ENCODE peak calls at places on chromosome 20, in seven cellular contexts. One of them, this sample, is unnamed.

GRCh38 chr20:437787-438486 is 24.4 kb downstream of the TBC1D20 start:
- DNase-seq in BJ: no peak
- DNase-seq in hepatocyte: no peak
- DNase-seq in foreskin fibroblast: no peak
- DNase-seq in ovary: no peak
- DNase-seq in fibroblast of lung: no peak
- DNase-seq in keratinocyte: no peak
- DNase-seq in this sample: no peak

GRCh38 chr20:39070484-39071231 is 108.5 kb downstream of the DHX35 start:
- DNase-seq in BJ: no peak
- DNase-seq in hepatocyte: no peak
- DNase-seq in foreskin fibroblast: peak
- DNase-seq in ovary: no peak
- DNase-seq in fibroblast of lung: peak
- DNase-seq in keratinocyte: peak
- DNase-seq in this sample: no peak

GRCh38 chr20:10671221-10671849 is 2.5 kb downstream of the JAG1 start:
- DNase-seq in BJ: peak
- DNase-seq in hepatocyte: peak
- DNase-seq in foreskin fibroblast: peak
- DNase-seq in ovary: peak
- DNase-seq in fibroblast of lung: peak
- DNase-seq in keratinocyte: peak
- DNase-seq in this sample: peak

GRCh38 chr20:39983655-39984054 is 705.4 kb downstream of the MAFB start:
- DNase-seq in BJ: no peak
- DNase-seq in hepatocyte: peak
- DNase-seq in foreskin fibroblast: no peak
- DNase-seq in ovary: no peak
- DNase-seq in fibroblast of lung: no peak
- DNase-seq in keratinocyte: no peak
- DNase-seq in this sample: no peak

GRCh38 chr20:8616792-8617191 is 452.1 kb upstream of the PLCB4 start:
- DNase-seq in BJ: peak
- DNase-seq in hepatocyte: no peak
- DNase-seq in foreskin fibroblast: peak
- DNase-seq in ovary: no peak
- DNase-seq in fibroblast of lung: peak
- DNase-seq in keratinocyte: no peak
- DNase-seq in this sample: no peak

GRCh38 chr20:47330933-47331708 is 25.4 kb downstream of the ZMYND8 start:
- DNase-seq in BJ: no peak
- DNase-seq in hepatocyte: peak
- DNase-seq in foreskin fibroblast: peak
- DNase-seq in ovary: no peak
- DNase-seq in fibroblast of lung: peak
- DNase-seq in keratinocyte: no peak
- DNase-seq in this sample: no peak

GRCh38 chr20:12156252-12156651 is 238.6 kb downstream of the BTBD3 start:
- DNase-seq in BJ: no peak
- DNase-seq in hepatocyte: no peak
- DNase-seq in foreskin fibroblast: no peak
- DNase-seq in ovary: no peak
- DNase-seq in fibroblast of lung: no peak
- DNase-seq in keratinocyte: no peak
- DNase-seq in this sample: no peak

GRCh38 chr20:17024513-17025105 is 202.2 kb upstream of the PCSK2 start:
- DNase-seq in BJ: peak
- DNase-seq in hepatocyte: peak
- DNase-seq in foreskin fibroblast: no peak
- DNase-seq in ovary: no peak
- DNase-seq in fibroblast of lung: no peak
- DNase-seq in keratinocyte: no peak
- DNase-seq in this sample: no peak

GRCh38 chr20:11338506-11339306 is 579.0 kb upstream of the BTBD3 start:
- DNase-seq in BJ: no peak
- DNase-seq in hepatocyte: peak
- DNase-seq in foreskin fibroblast: no peak
- DNase-seq in ovary: no peak
- DNase-seq in fibroblast of lung: no peak
- DNase-seq in keratinocyte: no peak
- DNase-seq in this sample: no peak

GRCh38 chr20:36086767-36087166 is 67.8 kb upstream of the EPB41L1 start:
- DNase-seq in BJ: no peak
- DNase-seq in hepatocyte: no peak
- DNase-seq in foreskin fibroblast: no peak
- DNase-seq in ovary: no peak
- DNase-seq in fibroblast of lung: no peak
- DNase-seq in keratinocyte: no peak
- DNase-seq in this sample: no peak

GRCh38 chr20:44728835-44729342 is 13.7 kb downstream of the CCN5 start:
- DNase-seq in BJ: peak
- DNase-seq in hepatocyte: peak
- DNase-seq in foreskin fibroblast: peak
- DNase-seq in ovary: peak
- DNase-seq in fibroblast of lung: peak
- DNase-seq in keratinocyte: peak
- DNase-seq in this sample: peak

GRCh38 chr20:17810847-17811604 is 111.3 kb downstream of the BANF2 start:
- DNase-seq in BJ: no peak
- DNase-seq in hepatocyte: no peak
- DNase-seq in foreskin fibroblast: no peak
- DNase-seq in ovary: no peak
- DNase-seq in fibroblast of lung: no peak
- DNase-seq in keratinocyte: no peak
- DNase-seq in this sample: peak

GRCh38 chr20:25315418-25316210 is 67.7 kb downstream of the PYGB start:
- DNase-seq in BJ: no peak
- DNase-seq in hepatocyte: no peak
- DNase-seq in foreskin fibroblast: no peak
- DNase-seq in ovary: no peak
- DNase-seq in fibroblast of lung: no peak
- DNase-seq in keratinocyte: no peak
- DNase-seq in this sample: peak

GRCh38 chr20:40160151-40160550 is 528.9 kb downstream of the MAFB start:
- DNase-seq in BJ: no peak
- DNase-seq in hepatocyte: peak
- DNase-seq in foreskin fibroblast: peak
- DNase-seq in ovary: no peak
- DNase-seq in fibroblast of lung: peak
- DNase-seq in keratinocyte: peak
- DNase-seq in this sample: peak

GRCh38 chr20:14219801-14220461 is 117.5 kb downstream of the FLRT3 start:
- DNase-seq in BJ: no peak
- DNase-seq in hepatocyte: peak
- DNase-seq in foreskin fibroblast: no peak
- DNase-seq in ovary: no peak
- DNase-seq in fibroblast of lung: no peak
- DNase-seq in keratinocyte: peak
- DNase-seq in this sample: no peak

GRCh38 chr20:6975326-6975725 is 207.8 kb downstream of the BMP2 start:
- DNase-seq in BJ: no peak
- DNase-seq in hepatocyte: no peak
- DNase-seq in foreskin fibroblast: no peak
- DNase-seq in ovary: no peak
- DNase-seq in fibroblast of lung: no peak
- DNase-seq in keratinocyte: no peak
- DNase-seq in this sample: no peak

GRCh38 chr20:58891076-58891685 is 38.7 kb downstream of the GNAS start:
- DNase-seq in BJ: no peak
- DNase-seq in hepatocyte: peak
- DNase-seq in foreskin fibroblast: peak
- DNase-seq in ovary: peak
- DNase-seq in fibroblast of lung: peak
- DNase-seq in keratinocyte: no peak
- DNase-seq in this sample: peak

GRCh38 chr20:46128310-46129151 is 10.4 kb downstream of the CD40 start:
- DNase-seq in BJ: no peak
- DNase-seq in hepatocyte: peak
- DNase-seq in foreskin fibroblast: no peak
- DNase-seq in ovary: no peak
- DNase-seq in fibroblast of lung: no peak
- DNase-seq in keratinocyte: no peak
- DNase-seq in this sample: no peak

GRCh38 chr20:60955687-60956086 is 296.4 kb upstream of the CDH4 start:
- DNase-seq in BJ: no peak
- DNase-seq in hepatocyte: no peak
- DNase-seq in foreskin fibroblast: no peak
- DNase-seq in ovary: no peak
- DNase-seq in fibroblast of lung: no peak
- DNase-seq in keratinocyte: no peak
- DNase-seq in this sample: no peak

GRCh38 chr20:63740501-63741353 is 1.2 kb downstream of the SLC2A4RG start:
- DNase-seq in BJ: peak
- DNase-seq in hepatocyte: peak
- DNase-seq in foreskin fibroblast: peak
- DNase-seq in ovary: peak
- DNase-seq in fibroblast of lung: peak
- DNase-seq in keratinocyte: peak
- DNase-seq in this sample: peak

GRCh38 chr20:21514553-21515251 is 838 bp upstream of the NKX2-2 start:
- DNase-seq in BJ: no peak
- DNase-seq in hepatocyte: no peak
- DNase-seq in foreskin fibroblast: no peak
- DNase-seq in ovary: no peak
- DNase-seq in fibroblast of lung: no peak
- DNase-seq in keratinocyte: no peak
- DNase-seq in this sample: no peak

GRCh38 chr20:527571-527886 is 16.1 kb downstream of the CSNK2A1 start:
- DNase-seq in BJ: no peak
- DNase-seq in hepatocyte: no peak
- DNase-seq in foreskin fibroblast: no peak
- DNase-seq in ovary: no peak
- DNase-seq in fibroblast of lung: no peak
- DNase-seq in keratinocyte: no peak
- DNase-seq in this sample: no peak

GRCh38 chr20:60262967-60263603 is 304.9 kb downstream of the CDH26 start:
- DNase-seq in BJ: no peak
- DNase-seq in hepatocyte: no peak
- DNase-seq in foreskin fibroblast: no peak
- DNase-seq in ovary: no peak
- DNase-seq in fibroblast of lung: peak
- DNase-seq in keratinocyte: no peak
- DNase-seq in this sample: no peak

GRCh38 chr20:13220857-13221297 is at the start of gene ISM1:
- DNase-seq in BJ: no peak
- DNase-seq in hepatocyte: peak
- DNase-seq in foreskin fibroblast: no peak
- DNase-seq in ovary: no peak
- DNase-seq in fibroblast of lung: no peak
- DNase-seq in keratinocyte: no peak
- DNase-seq in this sample: peak

GRCh38 chr20:8757146-8757545 is 311.7 kb upstream of the PLCB4 start:
- DNase-seq in BJ: peak
- DNase-seq in hepatocyte: no peak
- DNase-seq in foreskin fibroblast: peak
- DNase-seq in ovary: no peak
- DNase-seq in fibroblast of lung: peak
- DNase-seq in keratinocyte: no peak
- DNase-seq in this sample: no peak

GRCh38 chr20:36613974-36614373 is 8.4 kb downstream of the RAB5IF start:
- DNase-seq in BJ: no peak
- DNase-seq in hepatocyte: no peak
- DNase-seq in foreskin fibroblast: no peak
- DNase-seq in ovary: no peak
- DNase-seq in fibroblast of lung: no peak
- DNase-seq in keratinocyte: no peak
- DNase-seq in this sample: no peak

GRCh38 chr20:39206899-39207564 is 244.9 kb downstream of the DHX35 start:
- DNase-seq in BJ: no peak
- DNase-seq in hepatocyte: no peak
- DNase-seq in foreskin fibroblast: no peak
- DNase-seq in ovary: no peak
- DNase-seq in fibroblast of lung: no peak
- DNase-seq in keratinocyte: no peak
- DNase-seq in this sample: no peak

GRCh38 chr20:8434326-8434876 is 302.3 kb downstream of the PLCB1 start:
- DNase-seq in BJ: no peak
- DNase-seq in hepatocyte: no peak
- DNase-seq in foreskin fibroblast: no peak
- DNase-seq in ovary: no peak
- DNase-seq in fibroblast of lung: peak
- DNase-seq in keratinocyte: no peak
- DNase-seq in this sample: no peak

DNA sequence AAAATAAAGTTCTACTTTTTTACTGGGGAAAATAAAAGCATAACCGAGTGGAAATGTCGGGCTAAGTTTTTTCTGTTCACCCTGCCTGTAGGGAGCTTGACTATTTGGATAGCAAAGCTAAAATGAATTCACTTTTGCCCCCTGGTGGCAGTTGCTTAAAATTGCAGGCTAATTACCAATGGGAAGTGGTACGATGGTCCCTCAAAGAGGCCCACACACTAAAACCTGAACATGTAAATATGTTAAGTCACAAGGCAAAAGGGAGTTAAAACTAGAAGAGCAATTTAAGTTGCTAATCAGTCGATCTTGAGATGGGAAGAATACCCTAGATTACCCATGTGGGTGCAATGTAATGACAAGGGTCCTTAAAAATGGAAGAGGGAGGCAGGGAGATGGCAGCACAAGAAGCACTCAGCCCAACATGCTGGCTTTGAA is 916 bp upstream of the SUN5 start:
- DNase-seq in BJ: no peak
- DNase-seq in hepatocyte: no peak
- DNase-seq in foreskin fibroblast: no peak
- DNase-seq in ovary: no peak
- DNase-seq in fibroblast of lung: peak
- DNase-seq in keratinocyte: no peak
- DNase-seq in this sample: no peak
- TF ChIP-seq CTCF in BJ: peak
- TF ChIP-seq CTCF in hepatocyte: peak
- TF ChIP-seq CTCF in foreskin fibroblast: peak
- TF ChIP-seq CTCF in ovary: no peak
- TF ChIP-seq CTCF in fibroblast of lung: peak
- TF ChIP-seq CTCF in keratinocyte: peak
- TF ChIP-seq CTCF in this sample: peak

GRCh38 chr20:3082306-3082951 is 2.1 kb downstream of the AVP start:
- DNase-seq in BJ: no peak
- DNase-seq in hepatocyte: peak
- DNase-seq in foreskin fibroblast: no peak
- DNase-seq in ovary: no peak
- DNase-seq in fibroblast of lung: no peak
- DNase-seq in keratinocyte: no peak
- DNase-seq in this sample: no peak
- H3K4me3 ChIP-seq in BJ: no peak
- H3K4me3 ChIP-seq in hepatocyte: peak
- H3K4me3 ChIP-seq in foreskin fibroblast: no peak
- H3K4me3 ChIP-seq in ovary: no peak
- H3K4me3 ChIP-seq in fibroblast of lung: no peak
- H3K4me3 ChIP-seq in keratinocyte: no peak
- H3K4me3 ChIP-seq in this sample: peak

GRCh38 chr20:19073584-19074198 is 138.8 kb upstream of the SLC24A3 start:
- DNase-seq in BJ: no peak
- DNase-seq in hepatocyte: peak
- DNase-seq in foreskin fibroblast: no peak
- DNase-seq in ovary: no peak
- DNase-seq in fibroblast of lung: no peak
- DNase-seq in keratinocyte: no peak
- DNase-seq in this sample: no peak
- TF ChIP-seq CTCF in BJ: no peak
- TF ChIP-seq CTCF in hepatocyte: peak
- TF ChIP-seq CTCF in foreskin fibroblast: no peak
- TF ChIP-seq CTCF in ovary: no peak
- TF ChIP-seq CTCF in fibroblast of lung: no peak
- TF ChIP-seq CTCF in keratinocyte: peak
- TF ChIP-seq CTCF in this sample: no peak

GRCh38 chr20:2108987-2109386 is 7.4 kb downstream of the STK35 start:
- DNase-seq in BJ: no peak
- DNase-seq in hepatocyte: peak
- DNase-seq in foreskin fibroblast: peak
- DNase-seq in ovary: no peak
- DNase-seq in fibroblast of lung: peak
- DNase-seq in keratinocyte: no peak
- DNase-seq in this sample: peak
- H3K4me3 ChIP-seq in BJ: no peak
- H3K4me3 ChIP-seq in hepatocyte: no peak
- H3K4me3 ChIP-seq in foreskin fibroblast: no peak
- H3K4me3 ChIP-seq in ovary: no peak
- H3K4me3 ChIP-seq in fibroblast of lung: no peak
- H3K4me3 ChIP-seq in keratinocyte: no peak
- H3K4me3 ChIP-seq in this sample: no peak